ENCODE peak calls at places on chromosome 7, in four cellular contexts. T is SK-N-SH, J is ovary, D is sigmoid colon. O is an unnamed sample. For H3K9me3, the result is how much of the 10 kb centered on the place peaks cover.

GRCh38 chr7:95952851-95953250 is 180.5 kb downstream of the DYNC1I1 start:
- DNase-seq in D (no peak), J (no peak), T (no peak), O (no peak)

GRCh38 chr7:27106181-27106905 is 3.9 kb upstream of the HOXA2 start:
- DNase-seq in T (peak), J (no peak), D (peak), O (no peak)

GRCh38 chr7:92360387-92360786 is 86.9 kb upstream of the GATAD1 start:
- DNase-seq in J (no peak), D (no peak), T (no peak), O (no peak)

GRCh38 chr7:112449353-112449752 is 907 bp upstream of the IFRD1 start:
- DNase-seq in T (no peak), D (no peak), J (no peak), O (no peak)

GRCh38 chr7:46979439-46979838 is 602.5 kb downstream of the TNS3 start:
- DNase-seq in T (no peak), D (no peak), J (no peak), O (no peak)

GRCh38 chr7:24884401-24884800 is 95.6 kb downstream of the OSBPL3 start:
- DNase-seq in J (no peak), D (no peak), T (no peak), O (no peak)

GRCh38 chr7:32680259-32681173 is 185.2 kb downstream of the AVL9 start:
- DNase-seq in J (no peak), T (no peak), D (no peak), O (no peak)

GRCh38 chr7:110911632-110912031 is 179.3 kb upstream of the LRRN3 start:
- DNase-seq in J (no peak), D (no peak), T (no peak), O (no peak)

GRCh38 chr7:152149363-152149762 is 123.9 kb downstream of the GALNT11 start:
- DNase-seq in T (no peak), D (no peak), J (no peak), O (no peak)

GRCh38 chr7:134991469-134992339 is 5.4 kb downstream of the AGBL3 start:
- DNase-seq in D (no peak), J (no peak), T (no peak), O (no peak)

GRCh38 chr7:17506090-17506489 is 207.6 kb downstream of the AHR start:
- DNase-seq in J (no peak), T (no peak), D (no peak), O (no peak)

GRCh38 chr7:134212576-134213546 is 85.7 kb downstream of the LRGUK start:
- DNase-seq in D (no peak), J (no peak), T (no peak), O (no peak)

GRCh38 chr7:21942955-21943354 is 2.7 kb downstream of the CDCA7L start:
- DNase-seq in J (no peak), T (no peak), D (no peak), O (no peak)

GRCh38 chr7:102978280-102978679 is 65.5 kb downstream of the LRRC17 start:
- DNase-seq in D (no peak), J (peak), T (no peak), O (no peak)

GRCh38 chr7:46291064-46291463 is 370.0 kb upstream of the IGFBP3 start:
- DNase-seq in T (peak), D (no peak), J (no peak), O (no peak)

GRCh38 chr7:111012799-111013675 is 77.9 kb upstream of the LRRN3 start:
- DNase-seq in T (no peak), D (no peak), J (no peak), O (no peak)

GRCh38 chr7:118372530-118372929 is 148.0 kb downstream of the ANKRD7 start:
- DNase-seq in T (no peak), D (no peak), J (no peak), O (no peak)

GRCh38 chr7:124557587-124557986 is 208.0 kb downstream of the GPR37 start:
- DNase-seq in D (no peak), J (no peak), T (no peak), O (no peak)

GRCh38 chr7:22129819-22130580 is 184.3 kb upstream of the CDCA7L start:
- DNase-seq in J (no peak), D (no peak), T (no peak), O (no peak)

GRCh38 chr7:4880218-4880617 is 3.3 kb downstream of the RADIL start:
- DNase-seq in T (peak), J (no peak), D (peak), O (no peak)

GRCh38 chr7:73719806-73720169 is 319 bp upstream of the STX1A start:
- DNase-seq in D (no peak), T (no peak), J (no peak), O (no peak)

GRCh38 chr7:150322833-150323681 is at the start of the genes ACTR3C and LRRC61:
- DNase-seq in J (peak), T (peak), D (no peak), O (no peak)
- TF ChIP-seq EP300 in J (no peak), T (no peak), D (no peak), O (peak)

GRCh38 chr7:145539910-145540309 is 576.7 kb upstream of the CNTNAP2 start:
- DNase-seq in D (no peak), T (no peak), J (no peak), O (no peak)
- H3K9me3 ChIP-seq in D (under half), T (under half), J (under half), O (under half)

GRCh38 chr7:7251742-7252141 is 69.4 kb downstream of the C1GALT1 start:
- DNase-seq in J (no peak), D (no peak), T (no peak), O (no peak)
- TF ChIP-seq EP300 in J (no peak), D (no peak), T (no peak), O (no peak)

DNA sequence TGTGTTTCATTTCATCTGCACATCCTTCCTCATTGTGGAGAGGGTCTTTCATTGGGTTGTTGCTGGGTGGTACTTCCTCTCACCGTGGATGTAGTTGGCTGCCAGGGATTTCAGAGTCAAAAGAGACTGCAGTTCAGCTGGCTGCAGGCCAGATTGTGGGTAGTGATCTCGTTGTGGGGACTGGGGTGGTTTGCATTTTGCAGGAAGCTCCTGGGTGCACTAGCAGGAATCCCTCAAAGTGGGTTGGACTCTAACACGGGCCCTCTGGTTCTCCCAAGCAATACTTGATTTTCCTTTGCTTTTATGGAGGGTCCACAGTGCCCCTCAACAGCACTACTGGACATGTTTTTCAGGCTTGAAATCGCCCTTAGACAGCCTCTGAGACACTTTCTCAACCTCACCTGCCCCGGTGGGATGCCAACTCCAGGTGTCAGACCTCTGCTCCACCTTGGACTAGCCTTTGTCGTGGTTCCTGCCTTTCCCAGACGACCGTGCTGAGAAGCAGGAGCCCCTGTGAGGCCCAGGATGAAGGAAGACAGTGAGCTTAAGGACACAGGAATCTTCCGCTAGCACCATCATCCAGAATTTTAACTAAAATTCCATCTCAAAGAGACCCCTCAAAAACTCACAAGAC is 23.9 kb upstream of the ZNF273 start:
- DNase-seq in J (no peak), T (peak), D (peak), O (peak)
- H3K9me3 ChIP-seq in J (under half), T (under half), D (under half), O (under half)

GRCh38 chr7:100465702-100466311 is 1.7 kb upstream of the SPACDR start:
- DNase-seq in J (peak), T (peak), D (peak), O (no peak)

GRCh38 chr7:100464791-100465190 is 731 bp upstream of the SPACDR start:
- DNase-seq in T (no peak), J (no peak), D (no peak), O (no peak)

GRCh38 chr7:100466830-100467605 is 3.0 kb upstream of the SPACDR start:
- DNase-seq in J (no peak), D (no peak), T (peak), O (no peak)

GRCh38 chr7:100465299-100465698 is 1.2 kb upstream of the SPACDR start:
- DNase-seq in T (no peak), J (no peak), D (no peak), O (no peak)

DNA sequence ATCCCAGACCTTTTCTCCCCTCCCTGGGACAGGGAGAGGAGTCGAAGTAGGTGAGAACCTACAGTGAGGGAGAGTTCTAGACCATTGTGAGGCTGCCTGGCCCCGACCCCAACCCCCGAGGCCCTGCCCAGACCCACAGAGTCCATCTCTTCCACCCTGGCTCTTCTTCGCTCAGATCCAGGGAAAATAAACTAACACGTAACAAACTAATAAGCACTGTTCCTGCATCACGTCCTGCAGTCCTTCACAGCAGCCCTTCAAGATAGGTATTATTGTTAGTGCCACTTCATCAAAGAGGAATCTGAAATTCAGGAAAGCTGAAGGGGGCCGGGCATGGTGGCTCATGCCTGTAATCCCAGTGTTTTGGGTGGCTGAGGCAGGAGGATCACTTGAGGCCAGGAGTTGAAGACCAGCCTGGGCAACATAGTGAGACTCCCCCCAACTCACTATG is at the start of gene SPACDR:
- DNase-seq in J (no peak), T (no peak), D (no peak), O (no peak)
- TF ChIP-seq EP300 in J (no peak), T (no peak), D (no peak), O (no peak)

DNA sequence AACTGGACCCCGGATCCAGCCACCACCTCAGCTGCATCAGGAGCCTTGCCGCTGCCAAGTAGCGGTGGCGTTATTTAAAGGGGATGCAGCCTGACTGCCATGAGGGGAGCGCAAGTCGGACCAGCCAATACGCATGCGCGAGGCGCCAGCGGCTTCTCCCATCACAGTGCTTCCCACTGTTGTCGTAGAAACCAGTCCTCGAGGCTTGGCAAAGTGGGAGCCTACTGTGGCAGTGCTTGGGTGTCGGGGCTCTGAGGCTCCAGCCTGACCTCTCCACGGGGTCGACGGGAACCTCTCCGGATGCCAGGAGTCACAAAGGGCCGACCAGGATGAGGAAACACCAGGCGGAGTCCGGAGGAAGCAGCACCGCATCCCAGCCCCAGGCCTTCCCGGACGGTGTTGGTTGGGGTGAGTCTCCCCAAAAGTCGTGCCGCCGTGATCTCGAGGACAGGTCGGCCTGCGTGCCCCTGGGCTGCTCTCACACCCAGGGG is 369.6 kb downstream of the ZNF716 start:
- DNase-seq in D (no peak), J (no peak), T (peak), O (no peak)
- H3K9me3 ChIP-seq in D (under half), J (under half), T (under half), O (under half)

GRCh38 chr7:141710301-141710700 is 2.1 kb downstream of the WEE2 start:
- DNase-seq in T (no peak), J (no peak), D (no peak), O (no peak)

GRCh38 chr7:141712603-141713262 is 4.6 kb downstream of the WEE2 start:
- DNase-seq in T (no peak), J (no peak), D (no peak), O (no peak)

GRCh38 chr7:141715794-141716689 is 7.9 kb downstream of the WEE2 start:
- DNase-seq in J (no peak), T (no peak), D (no peak), O (no peak)
- TF ChIP-seq EP300 in J (no peak), T (no peak), D (no peak), O (no peak)

GRCh38 chr7:100072462-100072861 is 9.1 kb downstream of the ZNF3 start:
- DNase-seq in D (peak), J (no peak), T (no peak), O (no peak)
- H3K9me3 ChIP-seq in D (under half), J (under half), T (under half), O (under half)

DNA sequence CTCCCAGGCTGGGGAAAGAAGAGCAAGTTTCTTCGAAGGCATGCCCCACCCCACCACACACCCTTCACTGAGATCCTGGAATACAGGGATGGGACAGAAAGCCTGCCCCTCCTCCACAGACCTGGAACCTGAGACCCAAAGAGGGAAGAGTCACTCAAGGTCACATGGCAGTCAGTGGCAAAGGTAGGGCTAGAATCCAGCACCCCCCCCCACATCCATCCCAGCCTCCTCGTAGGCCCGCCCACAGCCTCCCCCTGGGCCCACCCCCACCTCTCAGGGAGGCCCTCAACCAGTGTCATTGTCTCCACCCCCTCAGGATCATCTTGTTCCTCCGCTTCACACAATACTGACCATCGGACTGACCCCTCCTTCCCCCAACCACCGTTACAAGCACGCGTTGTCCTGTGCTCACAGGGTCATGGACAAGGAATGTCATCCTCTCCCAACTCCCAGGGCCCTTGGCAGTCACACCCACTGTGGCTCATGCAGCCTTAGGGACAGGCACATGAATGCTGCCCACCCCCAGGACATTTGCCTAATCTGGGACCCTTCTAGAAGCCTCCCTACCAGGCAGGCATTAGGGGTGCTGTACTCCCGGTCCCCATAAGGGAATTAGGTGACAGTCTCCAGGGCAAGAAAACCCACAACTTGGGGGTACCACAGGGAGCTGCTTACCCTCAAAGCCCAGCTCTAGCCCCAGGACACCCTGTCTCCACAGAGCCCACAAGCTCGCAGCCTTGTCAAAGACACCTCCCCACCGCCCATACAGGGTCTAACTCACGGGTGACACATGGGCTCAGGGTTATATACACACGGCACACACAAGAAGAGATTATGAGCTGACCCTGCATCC is 1.4 kb downstream of the KCNH2 start:
- DNase-seq in T (peak), D (no peak), J (no peak), O (no peak)
- TF ChIP-seq EP300 in T (no peak), D (no peak), J (no peak), O (no peak)

DNA sequence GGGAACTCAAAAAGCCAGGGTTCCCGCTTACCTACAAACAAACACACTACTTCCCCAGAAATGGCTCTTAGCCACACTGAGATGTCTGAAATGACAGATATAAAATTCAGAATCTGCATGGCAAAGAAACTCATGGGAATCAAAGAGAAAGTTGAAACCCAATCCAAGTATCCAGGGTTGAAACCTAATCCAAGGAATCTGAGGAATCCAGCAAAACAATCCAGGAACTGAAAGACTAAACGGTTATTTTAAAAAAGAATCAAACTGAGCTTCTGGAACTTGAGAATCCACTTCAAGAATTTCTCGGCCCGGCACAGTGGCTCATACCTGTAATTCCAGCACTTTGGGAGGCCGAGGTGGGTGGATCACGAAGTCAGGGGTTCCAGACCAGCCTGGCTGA is 568.8 kb downstream of the POM121L12 start:
- DNase-seq in D (no peak), J (no peak), T (no peak), O (no peak)
- H3K9me3 ChIP-seq in D (under half), J (under half), T (under half), O (under half)

O was measured in tibial nerve.